ENCODE peak calls at places on chromosome 7, in ten cellular contexts. K, G, J, T, N, L, W, V, Z and Q are unnamed samples.

GRCh38 chr7:16942929-16943509 is 61.2 kb upstream of the AGR3 start:
- DNase-seq in T (no peak), L (no peak), V (no peak), W (no peak), J (no peak), G (no peak), N (no peak), Z (no peak), K (no peak), Q (no peak)

GRCh38 chr7:142009142-142009541 is 13.5 kb downstream of the MGAM start:
- DNase-seq in J (no peak), G (no peak), Z (no peak), L (no peak), V (no peak), K (no peak), W (no peak), N (no peak), T (no peak), Q (no peak)

GRCh38 chr7:97480700-97481410 is 251.0 kb upstream of the TAC1 start:
- DNase-seq in K (no peak), T (no peak), G (no peak), V (no peak), J (no peak), N (no peak), L (no peak), Z (no peak), W (no peak), Q (no peak)

GRCh38 chr7:5218564-5219360 is 28.7 kb downstream of the WIPI2 start:
- DNase-seq in L (no peak), V (no peak), Z (no peak), J (no peak), K (no peak), N (no peak), G (no peak), W (peak), T (no peak), Q (no peak)

GRCh38 chr7:137957887-137958286 is 44.0 kb downstream of the CREB3L2 start:
- DNase-seq in N (peak), G (no peak), T (no peak), V (no peak), L (no peak), J (no peak), K (no peak), Z (no peak), W (no peak), Q (peak)

GRCh38 chr7:101869901-101870290 is 52.5 kb downstream of the CUX1 start:
- DNase-seq in G (peak), T (no peak), J (no peak), K (no peak), W (peak), N (no peak), V (no peak), Z (no peak), L (no peak), Q (no peak)

GRCh38 chr7:55534916-55535636 is 37.2 kb downstream of the VOPP1 start:
- DNase-seq in T (no peak), K (no peak), L (no peak), G (no peak), N (no peak), J (no peak), Z (no peak), V (no peak), W (peak), Q (no peak)

GRCh38 chr7:7438851-7439250 is 96.8 kb downstream of the COL28A1 start:
- DNase-seq in G (no peak), K (no peak), N (no peak), J (peak), W (no peak), Z (peak), T (no peak), V (no peak), L (no peak), Q (peak)

GRCh38 chr7:155487509-155488482 is 29.9 kb downstream of the EN2 start:
- DNase-seq in K (no peak), W (no peak), L (no peak), T (no peak), N (no peak), Z (no peak), V (no peak), G (no peak), J (no peak), Q (no peak)

GRCh38 chr7:133344275-133344674 is 91.4 kb downstream of the EXOC4 start:
- DNase-seq in K (no peak), G (no peak), V (no peak), J (peak), N (no peak), L (no peak), Z (no peak), W (no peak), T (no peak), Q (peak)

GRCh38 chr7:30968747-30969603 is 5.2 kb downstream of the GHRHR start:
- DNase-seq in N (no peak), K (peak), J (no peak), L (no peak), W (no peak), T (no peak), G (no peak), Z (peak), V (no peak), Q (no peak)

DNA sequence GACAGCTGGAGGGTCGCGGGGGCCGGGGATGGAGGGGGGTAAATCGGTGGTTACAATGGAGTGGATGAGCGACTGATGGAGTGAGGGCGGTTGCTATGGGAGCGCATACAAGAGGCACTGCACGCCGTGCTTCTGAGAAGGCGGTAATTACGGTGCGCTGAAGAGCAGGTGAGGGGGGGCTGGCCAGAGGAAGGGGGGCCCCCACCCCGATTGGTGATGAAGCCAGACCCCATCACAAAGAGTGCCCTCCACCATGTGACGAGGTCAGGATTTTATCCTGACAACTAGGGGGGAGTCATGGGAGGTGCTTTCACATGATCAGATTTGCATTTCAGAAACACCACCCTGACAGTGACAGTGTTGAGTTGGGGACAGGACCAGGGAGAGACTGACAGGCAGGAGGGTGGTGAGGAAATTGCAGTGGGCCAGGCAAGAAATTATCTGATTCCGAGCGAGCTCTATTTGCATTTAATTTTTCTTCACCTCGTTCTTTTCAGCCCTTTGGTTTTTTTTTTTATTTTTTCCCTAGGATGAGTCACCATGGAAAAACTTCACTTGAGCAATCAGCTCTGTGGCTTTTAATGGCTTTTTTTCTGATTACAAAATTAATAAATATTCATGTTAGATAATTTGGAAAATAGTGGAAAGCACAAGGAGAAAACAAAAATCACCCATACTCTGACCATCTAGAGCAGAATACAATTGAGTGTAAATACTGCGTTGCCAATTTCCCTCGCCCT is 7.9 kb downstream of the CPA5 start:
- DNase-seq in G (no peak), T (no peak), J (peak), W (no peak), Z (no peak), L (peak), V (no peak), N (no peak), K (no peak), Q (peak)
- H3K27ac ChIP-seq in G (no peak), T (no peak), J (peak), W (no peak), Z (peak), L (peak), V (no peak), N (peak), K (no peak), Q (no peak)

DNA sequence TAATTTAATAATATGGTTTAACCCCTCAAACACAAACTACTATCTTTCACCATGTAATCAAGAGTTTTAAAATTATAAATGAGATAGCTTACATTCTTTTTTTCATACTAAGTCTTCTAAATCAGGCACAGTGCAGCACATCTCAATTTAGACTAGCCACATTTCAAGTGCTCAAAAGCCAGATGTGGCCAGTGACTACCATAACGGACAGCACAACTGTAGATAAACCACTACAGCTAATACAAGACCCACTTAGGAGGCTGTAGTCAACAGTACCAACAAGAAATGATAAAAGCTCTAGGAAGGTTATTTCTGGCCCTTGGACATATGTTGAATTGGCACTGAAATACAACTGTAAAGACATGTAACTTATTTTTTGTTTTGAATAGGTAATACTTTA is 65.3 kb downstream of the JAZF1 start:
- DNase-seq in N (no peak), Z (no peak), K (no peak), L (no peak), J (no peak), V (no peak), T (no peak), W (no peak), G (no peak), Q (no peak)
- H3K27ac ChIP-seq in N (no peak), Z (no peak), K (no peak), L (peak), J (no peak), V (no peak), T (no peak), W (no peak), G (no peak), Q (no peak)

DNA sequence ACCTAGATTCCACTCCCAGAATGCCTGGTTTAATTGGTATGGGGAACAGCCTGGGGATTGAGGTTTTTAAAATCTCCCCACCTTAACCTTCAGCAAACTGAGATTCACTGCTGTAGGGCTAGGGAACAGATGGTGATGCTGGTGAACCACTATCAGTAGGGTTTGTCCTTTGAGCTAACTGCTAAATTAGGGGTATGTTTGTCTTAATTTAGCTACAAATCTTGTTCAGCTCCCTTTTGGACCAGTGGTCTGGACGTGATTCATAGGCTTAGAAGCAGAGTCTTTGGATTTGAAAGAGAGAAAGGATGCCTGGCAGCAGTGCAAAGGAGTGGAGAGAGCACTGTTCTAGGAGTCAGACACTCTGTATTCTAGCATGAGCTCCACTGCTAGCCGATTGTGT is 2.8 kb downstream of the HDAC9 start:
- DNase-seq in V (no peak), G (no peak), K (no peak), N (no peak), L (no peak), J (no peak), Z (no peak), W (peak), T (no peak), Q (no peak)
- H3K27ac ChIP-seq in V (no peak), G (no peak), K (no peak), N (peak), L (peak), J (no peak), Z (no peak), W (peak), T (no peak), Q (no peak)

GRCh38 chr7:42931447-42931833 is 534 bp downstream of the PSMA2 start:
- DNase-seq in Z (no peak), N (no peak), W (peak), V (no peak), K (no peak), T (no peak), G (no peak), L (no peak), J (peak), Q (peak)
- H3K27ac ChIP-seq in Z (peak), N (peak), W (peak), V (peak), K (peak), T (peak), G (peak), L (peak), J (peak), Q (peak)

GRCh38 chr7:91045626-91046025 is 218.6 kb upstream of the FZD1 start:
- DNase-seq in W (no peak), J (no peak), L (no peak), N (no peak), K (no peak), V (no peak), G (no peak), Z (no peak), T (no peak), Q (no peak)
- H3K27ac ChIP-seq in W (no peak), J (no peak), L (peak), N (no peak), K (no peak), V (no peak), G (no peak), Z (no peak), T (no peak), Q (no peak)

DNA sequence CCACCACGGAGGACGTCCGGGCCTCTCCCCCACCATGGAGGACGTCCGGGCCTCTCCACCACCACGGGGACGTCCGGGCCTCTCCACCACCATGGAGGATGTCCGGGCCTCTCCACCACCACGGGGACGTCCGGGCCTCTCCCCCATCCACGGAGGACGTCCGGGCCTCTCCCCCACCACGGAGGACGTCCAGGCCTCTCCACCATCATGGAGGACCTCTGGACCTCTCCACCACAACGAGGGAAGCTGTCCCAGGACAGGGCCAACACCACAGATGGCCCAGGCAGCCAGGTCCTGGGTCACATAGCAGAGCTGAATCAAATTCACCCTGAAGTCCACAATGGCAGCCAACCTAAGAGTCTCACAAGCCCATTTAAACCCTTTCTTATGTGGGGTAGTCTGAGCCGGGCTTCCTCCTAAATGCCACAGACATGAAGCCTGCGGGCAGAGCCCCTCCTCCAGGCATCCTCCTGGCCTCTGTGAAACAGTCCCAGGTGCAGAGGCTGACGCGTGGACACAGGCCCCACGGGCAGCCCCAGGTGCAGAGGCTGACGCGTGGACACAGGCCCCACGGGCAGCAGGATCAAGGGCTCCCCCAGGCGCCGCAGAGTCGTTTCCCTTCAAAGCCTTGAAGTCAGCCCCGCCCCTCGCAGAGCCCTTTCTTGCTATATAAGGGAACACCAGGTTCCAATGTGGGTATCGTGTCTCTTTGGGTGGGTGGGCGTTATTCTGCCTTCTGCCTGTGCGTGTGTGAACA is 47.0 kb downstream of the FOXL3 start:
- DNase-seq in T (no peak), V (peak), K (no peak), N (no peak), J (no peak), W (no peak), G (no peak), Z (no peak), L (no peak), Q (no peak)
- H3K27ac ChIP-seq in T (no peak), V (no peak), K (no peak), N (no peak), J (no peak), W (no peak), G (no peak), Z (no peak), L (no peak), Q (no peak)

GRCh38 chr7:51180092-51180491 is 136.5 kb downstream of the COBL start:
- DNase-seq in G (no peak), N (no peak), T (no peak), L (no peak), V (no peak), Z (no peak), J (no peak), W (no peak), K (peak), Q (no peak)

GRCh38 chr7:51175316-51175991 is 141.2 kb downstream of the COBL start:
- DNase-seq in L (no peak), Z (no peak), V (no peak), N (no peak), G (no peak), W (no peak), J (no peak), T (no peak), K (no peak), Q (no peak)

DNA sequence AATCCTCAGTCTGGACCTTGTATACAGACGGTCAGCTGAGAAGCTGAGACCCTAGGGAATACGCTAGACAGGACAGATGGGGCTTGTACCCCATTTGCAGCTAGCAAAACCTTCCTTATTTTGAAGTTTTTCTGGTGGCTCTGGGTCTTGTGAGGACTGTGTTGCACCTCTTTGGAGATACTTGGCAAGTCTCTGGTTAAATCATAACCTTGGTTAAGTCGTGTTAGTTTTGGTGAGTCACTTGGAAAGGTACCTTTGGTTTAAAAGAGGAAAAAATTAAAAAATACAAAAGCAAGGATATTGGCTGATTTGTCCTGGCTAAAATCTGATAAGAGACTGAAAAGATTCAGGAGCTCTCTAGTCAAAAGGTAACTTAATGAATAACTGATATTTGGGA is 140.6 kb downstream of the COBL start:
- DNase-seq in V (no peak), Z (no peak), G (no peak), T (no peak), K (no peak), J (no peak), N (no peak), L (no peak), W (no peak), Q (no peak)
- H3K27ac ChIP-seq in V (no peak), Z (no peak), G (no peak), T (no peak), K (peak), J (no peak), N (no peak), L (no peak), W (no peak), Q (no peak)